ENCODE peak calls at places on chromosomes 16 and 17, in eight cellular contexts. O is fibroblast of lung, A is heart left ventricle, G is heart right ventricle, M is IMR-90, Z is bronchial epithelial cell, R is endodermal cell, H is pancreas. I is an unnamed sample. For H3K27me3, the result is how much of the 10 kb centered on the place peaks cover.

GRCh38 chr16:67930678-67931211 is 917 bp downstream of the CTRL start:
- DNase-seq in G (no peak), Z (no peak), R (no peak), M (no peak), O (no peak), A (no peak), H (peak), I (no peak)

GRCh38 chr17:40316571-40317344 is 7.8 kb downstream of the RARA start:
- DNase-seq in A (peak), H (peak), Z (peak), G (peak), R (peak), M (peak), O (peak), I (no peak)

GRCh38 chr17:28925912-28926365 is 23.1 kb upstream of the DHRS13 start:
- DNase-seq in R (no peak), G (no peak), Z (peak), A (no peak), M (peak), H (no peak), O (peak), I (no peak)

GRCh38 chr16:89582614-89583196 is 7.1 kb downstream of the CPNE7 start:
- DNase-seq in Z (no peak), O (no peak), R (no peak), G (no peak), H (no peak), M (no peak), A (no peak), I (no peak)

GRCh38 chr17:6660765-6661463 is 9.4 kb downstream of the C17orf100 start:
- DNase-seq in R (peak), G (no peak), Z (no peak), A (no peak), O (no peak), M (no peak), H (no peak), I (no peak)

GRCh38 chr17:67289174-67289876 is 44.3 kb upstream of the HELZ start:
- DNase-seq in R (peak), A (peak), G (peak), O (peak), Z (no peak), H (peak), M (peak), I (no peak)

GRCh38 chr17:80101160-80101945 is at the start of gene GAA:
- DNase-seq in H (peak), O (peak), M (peak), G (peak), Z (peak), A (peak), R (peak), I (peak)

GRCh38 chr17:42673885-42674754 is 2.7 kb downstream of the PLEKHH3 start:
- DNase-seq in M (peak), Z (no peak), A (peak), G (peak), O (peak), H (peak), R (peak), I (no peak)

GRCh38 chr17:17269926-17270773 is 10.9 kb downstream of the COPS3 start:
- DNase-seq in A (no peak), O (no peak), Z (peak), H (no peak), G (no peak), M (no peak), R (peak), I (no peak)

GRCh38 chr16:83561876-83562275 is 245.9 kb upstream of the HSBP1 start:
- DNase-seq in H (no peak), G (no peak), O (peak), A (no peak), M (peak), Z (no peak), R (peak), I (no peak)

GRCh38 chr16:25893332-25893731 is 201.6 kb downstream of the HS3ST4 start:
- DNase-seq in Z (no peak), O (no peak), M (no peak), R (peak), A (no peak), H (no peak), G (no peak), I (no peak)

GRCh38 chr17:44444735-44445105 is 55.3 kb upstream of the ITGA2B start:
- DNase-seq in G (no peak), H (no peak), Z (peak), R (no peak), A (no peak), O (peak), M (peak), I (no peak)

GRCh38 chr16:87784812-87785211 is 19.0 kb upstream of the KLHDC4 start:
- DNase-seq in H (no peak), R (peak), G (no peak), O (no peak), A (no peak), M (peak), Z (no peak), I (no peak)

GRCh38 chr17:74280093-74280513 is 6.1 kb downstream of the DNAI2 start:
- DNase-seq in A (no peak), O (no peak), H (no peak), R (no peak), Z (no peak), G (no peak), M (no peak), I (peak)

GRCh38 chr17:73224663-73225305 is 31.9 kb downstream of the COG1 start:
- DNase-seq in M (no peak), H (no peak), R (no peak), O (no peak), Z (peak), A (no peak), G (no peak), I (no peak)

GRCh38 chr16:84730406-84731106 is 30.8 kb downstream of the USP10 start:
- DNase-seq in G (no peak), O (peak), M (peak), Z (peak), A (peak), R (no peak), H (no peak), I (peak)

GRCh38 chr17:73390221-73390620 is 78.4 kb upstream of the CDC42EP4 start:
- DNase-seq in M (no peak), Z (no peak), R (peak), G (no peak), A (no peak), H (peak), O (no peak), I (no peak)

GRCh38 chr17:13626703-13627102 is 25.0 kb upstream of the HS3ST3A1 start:
- DNase-seq in O (peak), H (no peak), Z (peak), M (peak), A (no peak), R (no peak), G (no peak), I (no peak)

GRCh38 chr17:9647014-9647413 is 1.7 kb downstream of the USP43 start:
- DNase-seq in R (peak), Z (peak), O (no peak), M (no peak), A (no peak), H (no peak), G (no peak), I (no peak)

GRCh38 chr17:68601565-68602266 is 549 bp upstream of the FAM20A start:
- DNase-seq in G (no peak), O (no peak), M (no peak), Z (no peak), R (no peak), A (no peak), H (no peak), I (no peak)
- H3K27me3 ChIP-seq in G (under half), O (under half), M (under half), Z (under half), R (under half), A (under half), H (under half), I (under half)

GRCh38 chr17:64148699-64149098 is 18.8 kb upstream of the ERN1 start:
- DNase-seq in O (no peak), R (no peak), M (no peak), G (no peak), A (no peak), Z (peak), H (no peak), I (no peak)
- TF ChIP-seq CTCF in O (no peak), R (no peak), M (no peak), G (peak), A (peak), Z (peak), H (no peak), I (no peak)

DNA sequence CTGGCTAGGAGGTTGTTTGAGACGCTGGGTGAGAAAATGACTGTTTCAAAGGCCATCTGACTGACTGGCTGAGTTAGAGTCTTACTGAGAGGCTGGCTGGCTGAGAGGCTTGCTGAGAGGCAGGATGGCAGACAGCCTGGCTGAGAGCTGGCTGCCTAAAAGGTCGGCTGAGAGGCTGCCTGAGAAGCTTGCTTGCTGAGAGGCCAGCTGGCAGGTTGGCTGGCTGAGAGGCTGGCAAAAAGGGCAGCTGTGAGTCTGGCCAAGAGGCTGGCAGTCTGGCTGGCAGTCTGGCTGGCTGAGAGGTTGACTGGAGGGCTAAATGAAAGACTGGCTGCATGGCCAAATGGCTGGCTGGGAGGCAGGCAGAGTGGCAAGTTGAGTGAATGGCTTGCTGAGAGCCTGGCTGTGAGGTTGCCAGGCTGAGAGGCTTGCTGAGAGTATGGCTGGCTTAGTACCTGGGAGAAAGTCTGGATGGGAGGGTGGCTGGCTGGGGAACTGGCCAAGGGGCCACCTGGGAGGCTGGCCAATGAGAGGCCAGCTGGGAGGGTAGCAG is 35.3 kb upstream of the ACSM2B start:
- DNase-seq in G (peak), O (no peak), M (no peak), H (peak), R (no peak), A (no peak), Z (no peak), I (no peak)
- H3K27me3 ChIP-seq in G (under half), O (under half), M (under half), H (under half), R (under half), A (under half), Z (under half), I (under half)

GRCh38 chr17:27329146-27329805 is 35.4 kb downstream of the WSB1 start:
- DNase-seq in Z (no peak), G (no peak), A (no peak), H (no peak), R (peak), M (no peak), O (no peak), I (no peak)

GRCh38 chr17:27336217-27336616 is 42.3 kb downstream of the WSB1 start:
- DNase-seq in A (no peak), M (no peak), O (no peak), Z (no peak), G (no peak), R (peak), H (no peak), I (no peak)

GRCh38 chr17:27333410-27333980 is 39.6 kb downstream of the WSB1 start:
- DNase-seq in O (no peak), G (no peak), Z (no peak), R (no peak), A (no peak), M (no peak), H (no peak), I (no peak)

GRCh38 chr17:27332052-27332403 is 38.1 kb downstream of the WSB1 start:
- DNase-seq in A (no peak), M (no peak), H (no peak), O (no peak), G (no peak), Z (no peak), R (no peak), I (no peak)

DNA sequence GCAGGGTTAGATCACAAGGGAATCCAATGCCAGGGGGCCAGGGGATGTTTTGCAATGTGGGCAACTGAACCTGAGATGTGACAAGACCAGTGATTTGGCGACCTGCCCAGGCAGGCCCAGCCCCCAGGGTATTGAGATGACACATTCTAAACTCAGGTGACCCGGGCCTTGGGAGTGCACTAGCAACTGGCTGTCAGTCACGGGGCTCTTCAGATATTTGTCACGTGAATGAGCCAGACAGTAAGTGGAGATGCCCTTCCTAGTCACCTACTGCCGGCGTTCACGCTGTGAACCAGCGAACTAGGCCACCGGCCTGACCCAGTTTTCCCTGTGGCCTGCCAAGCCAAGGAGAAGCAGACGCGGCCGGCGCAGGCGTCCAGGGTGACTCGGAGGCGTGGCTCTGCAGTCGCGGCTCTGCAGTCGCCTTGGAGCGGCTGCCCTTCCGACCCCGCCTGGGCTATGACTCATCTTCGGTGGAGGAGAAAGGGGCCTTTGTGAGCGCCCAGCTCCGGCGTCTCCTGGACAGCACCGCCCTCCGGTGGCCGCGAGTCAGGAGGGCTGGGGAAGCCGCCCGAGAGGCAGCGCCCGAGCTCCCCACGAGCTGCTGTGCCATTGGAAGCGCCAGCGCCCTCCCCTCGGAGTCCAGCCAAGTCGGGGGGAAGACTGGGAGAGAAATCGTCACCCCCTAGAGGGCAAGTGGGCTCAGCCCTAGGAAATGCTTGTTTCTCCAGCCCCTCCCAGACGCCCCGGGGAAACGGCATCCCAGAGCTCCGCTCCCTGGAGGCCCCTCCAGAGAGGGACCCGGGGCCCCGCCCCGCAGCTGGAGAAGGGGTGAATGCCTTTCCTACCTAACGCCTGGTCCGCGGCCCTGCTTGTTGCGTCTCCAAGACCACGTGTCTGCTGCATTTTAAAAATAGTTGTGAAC is 38.8 kb downstream of the WSB1 start:
- DNase-seq in Z (peak), O (peak), G (peak), R (peak), A (peak), M (peak), H (peak), I (peak)
- TF ChIP-seq CTCF in Z (peak), O (peak), G (peak), R (peak), A (peak), M (peak), H (peak), I (peak)

DNA sequence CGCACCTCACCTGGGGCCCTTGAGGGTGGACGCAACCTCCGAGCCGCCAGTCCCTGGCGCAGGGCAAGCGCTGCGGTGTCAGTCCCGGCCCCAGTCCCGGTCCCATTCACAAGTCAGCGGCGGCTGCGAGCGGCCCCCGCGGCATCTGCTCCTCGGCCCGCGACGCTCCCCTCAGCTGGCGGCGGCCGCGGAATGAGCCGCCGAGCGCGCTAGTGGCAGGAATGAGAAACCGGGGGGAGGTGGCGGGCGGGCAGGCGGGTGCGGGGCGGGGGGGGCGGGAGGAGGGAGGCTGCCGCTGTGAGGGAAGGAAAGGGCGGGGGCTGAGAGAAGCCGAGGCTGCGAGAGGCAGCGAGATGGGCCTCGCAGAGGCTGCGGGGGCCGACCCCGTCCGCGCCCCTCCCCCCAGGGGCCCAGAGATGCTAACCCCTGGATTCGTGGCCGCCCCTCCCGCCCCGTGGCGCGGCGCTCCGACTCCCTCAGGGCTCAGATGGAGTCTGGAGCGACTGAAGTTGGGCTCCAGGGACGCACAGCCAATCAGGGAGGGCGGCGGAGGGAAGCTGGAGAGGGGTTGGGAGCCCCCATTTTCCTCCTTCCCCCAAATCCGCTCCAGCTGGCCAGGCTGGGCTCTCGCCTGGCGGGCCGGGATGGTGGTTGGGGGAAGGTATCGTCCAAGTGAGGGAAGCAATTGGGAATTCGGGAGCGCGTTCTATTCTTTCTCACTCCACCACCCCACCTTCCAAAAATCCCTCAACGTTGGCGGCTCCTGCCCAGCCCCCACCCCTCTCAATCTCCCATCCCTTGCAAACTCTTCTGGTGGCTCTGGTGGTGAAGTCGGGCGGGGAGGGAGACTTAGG is at the start of gene CDH11:
- DNase-seq in R (peak), H (no peak), M (peak), G (peak), Z (peak), A (peak), O (peak), I (no peak)
- H3K27me3 ChIP-seq in R (half or more), H (under half), M (under half), G (under half), Z (under half), A (under half), O (under half), I (under half)

DNA sequence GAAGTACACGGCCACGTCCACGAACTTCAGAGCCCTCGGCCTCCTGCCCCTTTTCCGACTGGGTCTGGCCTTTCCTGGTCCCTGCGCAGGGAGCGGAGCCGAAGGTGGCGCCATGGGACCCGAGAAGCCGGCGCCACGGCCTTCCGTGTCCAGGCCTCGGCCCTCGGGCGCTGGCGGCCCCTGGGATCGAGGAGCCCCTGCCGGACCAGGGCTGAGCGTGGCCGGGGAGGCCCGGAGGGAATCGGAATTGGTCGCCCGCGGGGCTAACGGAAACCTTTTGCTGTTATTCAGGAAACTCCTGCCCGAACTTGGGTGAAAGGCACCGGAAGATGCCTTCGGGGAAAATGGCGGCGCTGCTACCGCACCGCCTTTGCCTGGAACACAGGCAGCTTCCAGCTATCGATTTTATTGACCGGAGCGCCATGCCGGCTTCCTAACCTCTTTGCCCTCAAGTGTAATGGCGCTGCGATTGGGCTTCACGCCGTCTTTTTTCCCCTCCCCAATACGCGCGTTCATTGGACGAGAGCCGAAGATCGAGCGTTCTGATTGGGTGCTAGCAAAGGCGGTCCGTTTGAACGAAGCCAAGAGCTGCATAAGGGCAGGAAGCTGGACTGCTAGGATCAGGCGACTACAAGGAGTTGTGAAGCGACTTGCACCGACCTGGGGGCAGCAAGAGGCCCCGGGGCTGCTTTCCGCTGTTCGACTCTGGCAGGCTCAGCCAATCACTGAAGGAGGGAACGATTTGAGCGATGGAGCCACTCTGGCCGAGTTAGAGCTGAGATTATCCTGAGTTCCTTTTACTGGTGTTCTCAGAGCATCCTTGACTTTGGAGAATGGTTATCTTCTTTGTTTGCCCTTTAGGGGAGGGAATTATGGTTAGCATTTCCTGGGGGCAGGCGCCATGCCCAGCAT is at the start of gene ZNF689:
- DNase-seq in O (peak), R (peak), G (peak), Z (peak), H (peak), A (peak), M (peak), I (peak)
- TF ChIP-seq CTCF in O (no peak), R (no peak), G (no peak), Z (peak), H (no peak), A (no peak), M (peak), I (no peak)

DNA sequence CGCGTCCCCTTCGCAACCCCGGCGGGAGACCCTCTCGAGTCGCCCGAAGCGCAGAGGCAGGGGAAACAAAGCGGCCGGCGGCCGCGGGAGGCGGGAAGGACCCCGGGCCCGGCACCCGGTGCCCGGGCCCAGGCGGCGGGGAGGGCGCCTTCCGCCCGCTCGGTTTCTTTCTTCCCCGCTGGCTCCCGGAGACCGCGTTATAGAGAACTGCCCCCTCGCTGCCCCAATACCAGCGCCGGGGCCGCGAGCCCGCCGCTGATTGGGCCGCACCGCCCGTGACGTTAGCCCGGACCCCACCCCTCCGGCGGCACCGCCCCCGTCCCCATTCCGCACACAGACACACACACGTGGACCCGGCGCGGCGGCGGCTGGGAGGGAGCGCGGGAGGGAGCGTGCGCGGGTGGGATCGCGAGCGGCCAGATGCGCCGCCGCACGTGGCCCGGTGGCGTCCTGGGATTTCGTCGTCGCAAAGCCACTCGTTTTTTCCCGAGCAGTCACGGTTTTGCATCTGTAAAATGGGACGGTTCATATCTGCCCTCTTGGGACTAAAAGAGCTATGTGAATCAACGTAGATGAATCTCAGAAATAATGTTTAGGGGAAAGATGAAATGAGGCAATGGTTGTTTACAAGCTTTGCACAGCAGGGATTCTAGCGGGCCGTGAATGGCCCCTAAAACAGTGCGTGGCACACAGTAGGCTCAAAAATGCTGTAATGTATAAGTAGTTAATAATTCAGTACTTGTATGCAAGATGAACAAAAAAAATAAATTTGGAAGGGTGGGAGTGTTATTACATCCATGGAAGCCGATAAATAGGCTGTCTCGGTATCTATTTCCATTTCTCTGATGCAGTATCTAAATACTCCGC is at the start of gene EPOP:
- DNase-seq in H (peak), O (peak), M (peak), G (peak), A (peak), Z (peak), R (peak), I (peak)
- H3K27me3 ChIP-seq in H (under half), O (under half), M (under half), G (half or more), A (under half), Z (under half), R (half or more), I (under half)

I was measured in CD4-positive, alpha-beta T cell.